ENCODE peak calls at places on chromosomes 12 and 14, in five cellular contexts. N is fibroblast of villous mesenchyme, Y is astrocyte of the spinal cord, Z is osteocyte, E is neural progenitor cell. G is an unnamed sample.

GRCh38 chr12:15774819-15775218 is 14.4 kb downstream of the EPS8 start:
- DNase-seq in Y (peak), E (no peak), N (peak), Z (no peak), G (no peak)

GRCh38 chr12:46585854-46586621 is 213.5 kb upstream of the SLC38A2 start:
- DNase-seq in E (peak), Z (no peak), Y (peak), N (peak), G (peak)

GRCh38 chr14:88492272-88493089 is 62.3 kb downstream of the PTPN21 start:
- DNase-seq in Z (no peak), N (peak), E (peak), Y (peak), G (peak)

GRCh38 chr12:13222076-13222475 is 25.6 kb downstream of the EMP1 start:
- DNase-seq in Z (no peak), Y (no peak), N (no peak), E (no peak), G (no peak)

GRCh38 chr12:53268009-53268636 is at the start of gene ESPL1:
- DNase-seq in Y (peak), Z (peak), E (peak), N (peak), G (peak)

GRCh38 chr12:4566474-4566873 is 4.5 kb downstream of the DYRK4 start:
- DNase-seq in Z (no peak), E (no peak), N (no peak), Y (no peak), G (no peak)

GRCh38 chr12:45886685-45887084 is 103.7 kb downstream of the SCAF11 start:
- DNase-seq in Y (no peak), N (no peak), Z (no peak), E (no peak), G (no peak)

GRCh38 chr12:89469361-89469760 is 55.2 kb downstream of the GALNT4 start:
- DNase-seq in Y (peak), N (no peak), Z (no peak), E (no peak), G (no peak)

GRCh38 chr12:102833687-102834435 is 83.2 kb downstream of the PAH start:
- DNase-seq in Y (no peak), Z (no peak), N (peak), E (peak), G (peak)

GRCh38 chr12:113880993-113881392 is 85.1 kb downstream of the RBM19 start:
- DNase-seq in E (no peak), Y (no peak), N (no peak), Z (no peak), G (no peak)

GRCh38 chr14:50612795-50613194 is 52.9 kb downstream of the ATL1 start:
- DNase-seq in E (no peak), N (no peak), Z (no peak), Y (no peak), G (no peak)

GRCh38 chr12:124917841-124918621 is 3.6 kb upstream of the UBC start:
- DNase-seq in N (no peak), E (no peak), Y (no peak), Z (no peak), G (no peak)

GRCh38 chr12:31337952-31338351 is 12.0 kb upstream of the SINHCAF start:
- DNase-seq in N (no peak), Y (no peak), Z (no peak), E (no peak), G (no peak)

GRCh38 chr12:53006810-53007742 is 820 bp downstream of the EIF4B start:
- DNase-seq in Y (peak), N (peak), Z (peak), E (peak), G (peak)

GRCh38 chr14:99660006-99660566 is 15.2 kb downstream of the HHIPL1 start:
- DNase-seq in Y (no peak), N (no peak), Z (no peak), E (no peak), G (no peak)

GRCh38 chr12:65823481-65824313 is 586 bp upstream of the HMGA2 start:
- DNase-seq in N (peak), E (peak), Z (peak), Y (no peak), G (peak)

GRCh38 chr12:122042910-122043309 is 21.2 kb downstream of the BCL7A start:
- DNase-seq in E (no peak), N (no peak), Z (no peak), Y (no peak), G (no peak)

GRCh38 chr12:40152783-40153383 is 47.0 kb upstream of the SLC2A13 start:
- DNase-seq in E (peak), N (peak), Z (no peak), Y (peak), G (peak)

GRCh38 chr12:123997033-123997822 is 24.2 kb downstream of the ZNF664 start:
- DNase-seq in E (no peak), Z (no peak), Y (no peak), N (peak), G (no peak)

GRCh38 chr14:66752109-66752508 is 244.2 kb downstream of the GPHN start:
- DNase-seq in N (no peak), Y (no peak), E (peak), Z (no peak), G (no peak)

GRCh38 chr14:66745078-66745477 is 237.1 kb downstream of the GPHN start:
- DNase-seq in Z (no peak), E (no peak), N (no peak), Y (no peak), G (no peak)

GRCh38 chr14:66746316-66747006 is 238.5 kb downstream of the GPHN start:
- DNase-seq in E (peak), Z (no peak), Y (peak), N (peak), G (no peak)
- TF ChIP-seq CTCF in E (peak), Z (peak), Y (peak), N (peak), G (peak)

GRCh38 chr14:78611796-78612571 is 441.8 kb downstream of the NRXN3 start:
- DNase-seq in Y (no peak), E (no peak), Z (no peak), N (no peak), G (no peak)
- TF ChIP-seq CTCF in Y (no peak), E (no peak), Z (no peak), N (no peak), G (no peak)

GRCh38 chr14:90785474-90785873 is 30.8 kb downstream of the TTC7B start:
- DNase-seq in Z (no peak), E (no peak), N (no peak), Y (peak), G (no peak)
- TF ChIP-seq CTCF in Z (peak), E (peak), N (peak), Y (peak), G (no peak)

GRCh38 chr12:48970702-48971334 is 717 bp downstream of the WNT10B start:
- DNase-seq in E (no peak), Z (no peak), Y (no peak), N (no peak), G (no peak)

GRCh38 chr12:48973084-48973483 is 1.5 kb upstream of the WNT10B start:
- DNase-seq in Z (no peak), E (no peak), N (no peak), Y (no peak), G (no peak)

GRCh38 chr12:48973992-48974673 is 2.6 kb upstream of the WNT10B start:
- DNase-seq in Z (no peak), Y (peak), N (no peak), E (peak), G (peak)

GRCh38 chr12:48973531-48973930 is 2.0 kb upstream of the WNT10B start:
- DNase-seq in Z (no peak), N (peak), Y (no peak), E (peak), G (no peak)

DNA sequence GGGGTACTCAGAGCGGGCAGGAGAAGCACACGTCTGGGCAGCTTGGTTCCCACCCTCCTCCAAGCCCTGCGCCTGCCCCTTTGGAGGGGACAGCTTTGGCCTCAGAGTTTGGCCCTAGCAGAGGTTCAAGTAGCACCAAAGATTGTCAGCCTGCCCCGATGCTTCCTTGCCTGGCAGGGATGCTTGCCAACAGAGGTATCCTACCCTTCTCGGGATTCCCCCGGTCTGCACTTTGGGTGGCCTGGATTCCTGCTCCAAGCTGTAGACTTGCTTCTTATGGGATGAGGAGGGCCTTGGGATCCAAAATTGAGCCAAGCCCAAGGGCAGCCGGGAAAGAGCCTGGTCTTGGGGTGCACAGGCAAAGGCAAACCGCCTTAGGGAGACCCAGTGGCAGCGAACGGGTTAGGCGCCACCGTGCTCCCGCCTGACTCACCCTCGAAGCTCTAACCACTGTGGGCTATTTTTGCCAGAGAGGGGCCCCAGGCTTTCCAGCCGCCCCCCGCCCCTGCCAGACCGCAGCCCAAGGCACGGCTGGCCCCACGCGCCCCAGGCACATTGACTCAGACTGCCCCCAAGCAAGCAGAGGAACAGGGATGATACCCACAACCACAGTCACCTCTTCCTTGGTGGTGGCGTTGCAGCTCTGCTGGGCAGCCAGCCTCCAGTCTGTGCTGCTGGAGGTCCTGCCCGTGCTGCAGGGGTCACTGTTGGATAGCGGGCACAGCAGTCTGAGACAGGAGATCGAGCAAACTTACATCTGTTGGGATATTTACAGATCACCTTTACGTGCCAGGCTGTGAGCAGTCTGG is 882 bp upstream of the WNT10B start:
- DNase-seq in Y (no peak), Z (no peak), E (no peak), N (no peak), G (no peak)
- TF ChIP-seq CTCF in Y (peak), Z (no peak), E (peak), N (no peak), G (no peak)

GRCh38 chr14:103885509-103885932 is 38.1 kb upstream of the PPP1R13B start:
- DNase-seq in N (no peak), E (no peak), Z (no peak), Y (no peak), G (no peak)

GRCh38 chr14:103884854-103885253 is 37.5 kb upstream of the PPP1R13B start:
- DNase-seq in N (no peak), Y (no peak), E (no peak), Z (no peak), G (no peak)

GRCh38 chr14:103887170-103887501 is 39.8 kb upstream of the PPP1R13B start:
- DNase-seq in N (no peak), Z (no peak), E (no peak), Y (no peak), G (no peak)

GRCh38 chr14:103887557-103888115 is 40.3 kb upstream of the PPP1R13B start:
- DNase-seq in Y (no peak), Z (no peak), N (no peak), E (no peak), G (no peak)

DNA sequence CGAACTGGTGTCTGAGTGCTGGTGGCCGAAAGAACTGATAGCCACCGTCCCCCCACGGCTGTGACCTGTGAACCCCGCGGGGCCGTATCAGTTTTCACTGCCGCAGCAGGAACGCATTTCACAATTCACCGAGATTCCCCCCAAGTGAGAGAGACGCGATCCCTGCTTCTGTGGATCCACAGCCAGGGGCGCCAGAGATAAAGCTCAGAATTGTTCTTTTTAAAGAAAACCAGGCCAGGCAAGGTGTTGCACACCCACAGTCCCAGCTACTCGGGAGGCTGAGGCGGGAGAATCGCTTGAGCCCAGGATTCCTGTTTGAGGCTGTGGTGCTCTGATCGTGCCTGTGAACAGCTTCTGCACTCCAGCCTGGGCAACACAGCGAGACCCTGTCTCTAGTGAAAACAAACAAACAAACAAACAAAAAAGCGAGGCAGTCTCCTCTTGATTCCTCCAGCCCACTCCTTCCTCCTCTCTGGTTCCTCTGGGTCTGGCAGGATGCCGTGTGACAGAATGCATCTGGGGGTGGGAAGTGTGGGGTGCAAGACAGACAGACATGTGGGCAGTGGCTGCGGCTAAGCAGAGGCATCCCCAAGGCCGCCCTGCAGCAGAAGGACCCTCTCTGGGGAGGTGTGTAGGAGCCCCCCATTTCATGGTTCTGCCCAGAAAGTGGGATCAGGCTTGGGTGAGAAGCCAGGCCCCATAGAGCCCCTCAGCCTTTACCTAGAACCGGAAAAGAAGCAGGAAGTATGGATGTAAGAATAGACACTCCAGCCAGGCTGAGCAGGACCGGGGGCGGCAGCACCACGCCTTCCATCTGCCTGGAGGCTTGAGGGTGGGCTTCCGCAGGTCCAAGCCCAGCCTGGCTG is 39.2 kb upstream of the PPP1R13B start:
- DNase-seq in Z (no peak), Y (no peak), E (peak), N (peak), G (no peak)
- TF ChIP-seq CTCF in Z (peak), Y (peak), E (peak), N (peak), G (peak)

DNA sequence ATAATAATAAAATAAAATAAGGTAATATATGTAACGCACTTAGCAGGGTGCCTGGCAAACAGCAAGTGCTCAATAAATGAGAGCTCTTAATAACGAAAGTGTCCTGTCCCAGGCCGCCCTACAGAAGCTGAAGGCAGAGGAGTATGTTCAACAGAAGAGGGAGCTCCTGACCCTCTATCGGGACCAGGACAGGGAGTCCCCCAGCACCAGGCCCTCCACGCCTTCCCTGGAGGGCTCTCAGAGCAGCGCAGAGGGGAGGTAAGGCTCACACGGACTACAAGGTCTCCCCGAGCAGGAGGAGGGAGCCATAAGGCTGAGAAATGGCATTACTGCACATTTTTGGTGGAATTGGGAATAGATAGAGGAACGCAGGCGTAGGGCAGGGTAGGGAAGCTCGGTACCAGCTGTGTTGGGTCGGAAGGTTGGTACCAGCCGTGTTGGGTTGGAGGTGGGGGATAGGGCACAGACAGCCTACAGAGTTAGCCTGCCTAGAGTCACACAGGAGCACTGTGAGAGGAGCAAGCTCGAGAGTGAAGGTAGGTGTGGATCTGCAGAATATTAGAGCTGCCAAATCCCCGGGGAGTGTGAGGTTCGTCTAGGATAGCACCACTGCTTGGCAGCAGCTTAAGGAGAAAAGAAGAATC is 15.4 kb downstream of the TNFRSF1A start:
- DNase-seq in N (peak), E (peak), Z (no peak), Y (peak), G (no peak)
- TF ChIP-seq CTCF in N (peak), E (peak), Z (peak), Y (peak), G (peak)

GRCh38 chr12:94754653-94755052 is 104.3 kb upstream of the TMCC3 start:
- DNase-seq in Z (no peak), N (no peak), E (no peak), Y (no peak), G (no peak)
- TF ChIP-seq CTCF in Z (peak), N (peak), E (no peak), Y (peak), G (peak)

DNA sequence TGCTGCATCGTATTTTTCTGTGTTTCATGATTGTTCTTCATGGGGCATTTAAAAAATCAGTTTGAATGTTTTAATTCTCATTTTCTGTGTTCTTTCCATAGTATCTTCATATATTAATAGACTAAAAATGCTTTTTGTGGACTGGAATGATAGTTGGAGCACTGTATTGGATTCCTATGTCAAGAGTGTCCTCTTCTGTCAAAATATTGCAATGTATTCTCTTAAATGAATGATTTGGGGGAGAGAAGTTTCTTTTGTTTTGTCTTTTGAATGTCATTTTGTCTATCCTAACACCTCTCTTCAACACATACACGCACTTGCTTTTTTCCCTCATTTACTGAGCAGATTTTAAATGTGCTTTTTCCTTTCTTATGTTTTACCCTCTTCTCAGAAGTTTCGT is 4.7 kb upstream of the EIF2S3B start:
- DNase-seq in E (no peak), Y (peak), Z (no peak), N (peak), G (no peak)
- TF ChIP-seq CTCF in E (no peak), Y (peak), Z (peak), N (peak), G (no peak)

G was measured in neural crest cell.